ENCODE peak calls at places on chromosomes 11 and 22, in four cellular contexts. L is iPS DF 19.7; E is NCI-H2171 treated with DMSO at 0.1 percent for 48 hours; W is activated CD8-positive, alpha-beta memory T cell treated with anti-CD3 and anti-CD28 coated beads for 24 hours. H is an unnamed sample.

GRCh38 chr22:43554259-43554636 is 142.4 kb downstream of the MPPED1 start:
- DNase-seq in L (no peak), W (no peak), E (no peak), H (no peak)

GRCh38 chr11:63802637-63803414 is 10.4 kb upstream of the SPINDOC start:
- DNase-seq in L (no peak), W (no peak), E (peak; percentile 43), H (no peak)

GRCh38 chr11:119694334-119694733 is 34.7 kb downstream of the NECTIN1 start:
- DNase-seq in L (no peak), W (no peak), E (no peak), H (no peak)

GRCh38 chr11:5345831-5346230 is 2.5 kb upstream of the OR51B5 start:
- DNase-seq in W (no peak), E (no peak), L (no peak), H (no peak)

GRCh38 chr11:45371251-45371749 is 85.2 kb upstream of the SYT13 start:
- DNase-seq in L (peak; percentile 76), E (peak; percentile 99), W (peak; percentile 78), H (peak; percentile 93)

GRCh38 chr11:76574406-76574805 is 96.1 kb downstream of the LRRC32 start:
- DNase-seq in L (no peak), E (no peak), W (no peak), H (no peak)

GRCh38 chr11:17014774-17015638 is 792 bp upstream of the PLEKHA7 start:
- DNase-seq in L (no peak), W (peak; percentile 63), E (peak; percentile 22), H (peak; percentile 33)

GRCh38 chr11:8959546-8960166 is 4.6 kb downstream of the TMEM9B start:
- DNase-seq in W (no peak), E (peak; percentile 46), L (peak; percentile 73), H (peak; percentile 59)

GRCh38 chr11:128689586-128689945 is 4.3 kb upstream of the FLI1 start:
- DNase-seq in L (no peak), W (no peak), E (no peak), H (no peak)

GRCh38 chr11:76672431-76673163 is 2.0 kb upstream of the LRRC32 start:
- DNase-seq in E (no peak), L (no peak), W (peak; percentile 71), H (no peak)

GRCh38 chr11:61632096-61632495 is 48.1 kb upstream of the DAGLA start:
- DNase-seq in L (no peak), W (no peak), E (peak; percentile 91), H (no peak)

GRCh38 chr22:45336971-45337431 is 27.3 kb downstream of the FAM118A start:
- DNase-seq in L (no peak), W (no peak), E (no peak), H (no peak)

GRCh38 chr11:57637626-57638004 is 12.1 kb downstream of the YPEL4 start:
- DNase-seq in L (no peak), E (no peak), W (no peak), H (peak; percentile 75)

GRCh38 chr11:119117004-119117706 is 4.2 kb upstream of the HINFP start:
- DNase-seq in W (no peak), L (no peak), E (no peak), H (no peak)

GRCh38 chr11:64339754-64340408 is at the start of gene CCDC88B:
- DNase-seq in E (no peak), W (peak; percentile 92), L (no peak), H (no peak)

GRCh38 chr11:3042496-3043314 is 14.5 kb downstream of the CARS1 start:
- DNase-seq in E (no peak), L (no peak), W (no peak), H (no peak)

GRCh38 chr11:7449841-7450214 is 35.5 kb upstream of the OLFML1 start:
- DNase-seq in E (no peak), L (no peak), W (no peak), H (no peak)

GRCh38 chr22:47063606-47064005 is 301.2 kb downstream of the TBC1D22A start:
- DNase-seq in W (no peak), E (no peak), L (no peak), H (no peak)

H was measured in NT2/D1.